ENCODE peak calls at places on chromosomes 2 and 18, in five cellular contexts. J is HCT116, L is right cardiac atrium, B is RWPE2, W is HepG2. A is an unnamed sample.
A peak's percentile ranks its signal among the peaks of the same experiment; 100 is the strongest.

GRCh38 chr2:185689906-185690539 is 48.6 kb upstream of the FSIP2 start:
- ATAC-seq in J (peak; percentile 66), L (no peak), B (peak; percentile 46), W (no peak), A (no peak)

GRCh38 chr2:102014041-102014345 is 22.2 kb downstream of the IL1R2 start:
- ATAC-seq in J (no peak), L (no peak), B (no peak), W (no peak), A (no peak)

GRCh38 chr18:73147591-73147990 is 279.8 kb upstream of the NETO1 start:
- ATAC-seq in J (no peak), L (no peak), B (no peak), W (no peak), A (no peak)

GRCh38 chr18:60534539-60534938 is 162.0 kb upstream of the MC4R start:
- ATAC-seq in J (no peak), L (no peak), B (peak; percentile 69), W (no peak), A (no peak)

GRCh38 chr18:5178519-5178918 is 18.5 kb downstream of the AKAIN1 start:
- ATAC-seq in J (no peak), L (no peak), B (no peak), W (no peak), A (no peak)

GRCh38 chr2:204695506-204695905 is 150.2 kb downstream of the PARD3B start:
- ATAC-seq in J (no peak), L (no peak), B (no peak), W (no peak), A (no peak)

GRCh38 chr18:9109523-9109922 is 7.0 kb downstream of the NDUFV2 start:
- ATAC-seq in J (no peak), L (no peak), B (no peak), W (no peak), A (no peak)

GRCh38 chr2:159798376-159798724 is 342 bp upstream of the CD302 start:
- ATAC-seq in J (no peak), L (peak; percentile 2), B (no peak), W (peak; percentile 59), A (no peak)

GRCh38 chr18:34867520-34867919 is 157.4 kb downstream of the DTNA start:
- ATAC-seq in J (peak; percentile 86), L (peak; percentile 66), B (no peak), W (peak; percentile 76), A (no peak)

GRCh38 chr2:111626037-111626861 is 257.7 kb downstream of the ANAPC1 start:
- ATAC-seq in J (no peak), L (no peak), B (no peak), W (no peak), A (no peak)

GRCh38 chr2:9313443-9313842 is 106.8 kb downstream of the ASAP2 start:
- ATAC-seq in J (peak; percentile 45), L (no peak), B (no peak), W (no peak), A (no peak)

GRCh38 chr18:49972535-49972934 is 159.2 kb upstream of the ACAA2 start:
- ATAC-seq in J (no peak), L (no peak), B (no peak), W (no peak), A (no peak)

GRCh38 chr2:24871852-24872323 is 48.1 kb downstream of the ADCY3 start:
- ATAC-seq in J (no peak), L (peak; percentile 17), B (no peak), W (peak; percentile 53), A (peak; percentile 6)

GRCh38 chr2:119482481-119483394 is 41.5 kb downstream of the SCTR start:
- ATAC-seq in J (no peak), L (peak; percentile 33), B (no peak), W (peak; percentile 27), A (peak; percentile 15)

GRCh38 chr2:163157411-163157810 is 318.8 kb upstream of the KCNH7 start:
- ATAC-seq in J (no peak), L (no peak), B (peak; percentile 70), W (no peak), A (no peak)

GRCh38 chr18:69890558-69890957 is 57.1 kb downstream of the CD226 start:
- ATAC-seq in J (no peak), L (no peak), B (no peak), W (no peak), A (no peak)

GRCh38 chr2:36441816-36442215 is 86.2 kb downstream of the CRIM1 start:
- ATAC-seq in J (no peak), L (no peak), B (no peak), W (no peak), A (no peak)

GRCh38 chr2:125095826-125096225 is 1070.7 kb downstream of the CNTNAP5 start:
- ATAC-seq in J (no peak), L (no peak), B (no peak), W (no peak), A (no peak)

GRCh38 chr2:201806442-201806841 is at the start of gene CDK15:
- ATAC-seq in J (no peak), L (peak; percentile 65), B (no peak), W (no peak), A (peak; percentile 50)

GRCh38 chr18:79682896-79683625 is 3.5 kb downstream of the CTDP1 start:
- ATAC-seq in J (no peak), L (no peak), B (no peak), W (no peak), A (no peak)

GRCh38 chr18:519019-519879 is 18.7 kb upstream of the COLEC12 start:
- ATAC-seq in J (no peak), L (peak; percentile 87), B (no peak), W (peak; percentile 55), A (peak; percentile 74)

GRCh38 chr2:119059287-119059686 is 99.3 kb downstream of the C1QL2 start:
- ATAC-seq in J (no peak), L (no peak), B (no peak), W (no peak), A (no peak)

GRCh38 chr18:64717026-64717425 is 568.1 kb upstream of the LINC00305 start:
- ATAC-seq in J (no peak), L (no peak), B (peak; percentile 81), W (no peak), A (no peak)

GRCh38 chr2:231632559-231633142 is 40.0 kb downstream of the TEX44 start:
- ATAC-seq in J (no peak), L (peak; percentile 21), B (no peak), W (peak; percentile 21), A (peak; percentile 58)

GRCh38 chr2:71669058-71669456 is 215.7 kb downstream of the DYSF start:
- ATAC-seq in J (no peak), L (no peak), B (no peak), W (no peak), A (no peak)

GRCh38 chr2:43049836-43050796 is 176.3 kb downstream of the ZFP36L2 start:
- ATAC-seq in J (no peak), L (no peak), B (peak; percentile 48), W (no peak), A (peak; percentile 13)

GRCh38 chr18:13301691-13302469 is 83.3 kb downstream of the LDLRAD4 start:
- ATAC-seq in J (no peak), L (no peak), B (no peak), W (no peak), A (no peak)

GRCh38 chr2:215660687-215661086 is 224.8 kb upstream of the FN1 start:
- ATAC-seq in J (no peak), L (no peak), B (no peak), W (no peak), A (peak; percentile 54)

GRCh38 chr18:37716106-37716708 is 150.6 kb upstream of the CELF4 start:
- ATAC-seq in J (no peak), L (no peak), B (no peak), W (no peak), A (no peak)

GRCh38 chr2:18379869-18380268 is 180.6 kb downstream of the RDH14 start:
- ATAC-seq in J (peak; percentile 39), L (no peak), B (no peak), W (no peak), A (no peak)

GRCh38 chr2:148338544-148338943 is 306.0 kb upstream of the EPC2 start:
- ATAC-seq in J (no peak), L (no peak), B (peak; percentile 99), W (peak; percentile 43), A (no peak)

GRCh38 chr2:177204417-177204816 is 8.2 kb upstream of the HNRNPA3 start:
- ATAC-seq in J (no peak), L (no peak), B (no peak), W (no peak), A (no peak)

GRCh38 chr2:177207101-177207500 is 5.5 kb upstream of the HNRNPA3 start:
- ATAC-seq in J (no peak), L (no peak), B (no peak), W (no peak), A (no peak)

DNA sequence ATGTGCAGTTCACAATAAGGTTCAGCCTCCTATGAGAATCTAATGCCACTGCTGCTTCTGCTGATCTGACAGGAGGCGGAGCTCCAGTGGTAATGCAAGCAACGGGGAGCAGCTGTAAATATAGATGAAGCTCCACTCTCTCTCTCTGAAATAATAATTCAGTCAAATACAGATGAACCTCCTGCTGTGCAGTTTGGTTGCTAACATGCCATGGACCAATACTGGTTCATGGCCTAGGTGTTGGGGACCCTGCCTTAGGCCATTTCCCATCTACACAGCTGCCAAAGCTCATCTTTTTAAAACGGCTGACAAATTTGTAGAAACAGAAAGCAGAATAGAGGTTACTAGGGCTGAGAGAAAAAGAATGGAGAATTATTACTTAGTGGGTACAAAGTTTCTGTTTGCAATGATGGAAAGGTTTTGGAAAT is 10.7 kb upstream of the HNRNPA3 start:
- ATAC-seq in J (no peak), L (no peak), B (no peak), W (peak; percentile 72), A (no peak)
- H3K27ac ChIP-seq in J (no peak overlapping the region), L (no peak overlapping the region), B (no peak overlapping the region), W (peak overlapping the region; percentile 35), A (peak overlapping the region; percentile 53)

GRCh38 chr2:19786408-19787058 is 115.2 kb downstream of the TTC32 start:
- ATAC-seq in J (peak; percentile 44), L (no peak), B (peak; percentile 59), W (peak; percentile 77), A (peak; percentile 50)
- H3K27ac ChIP-seq in J (no peak overlapping the region), L (no peak overlapping the region), B (peak overlapping the region; percentile 37), W (no peak overlapping the region), A (no peak overlapping the region)

DNA sequence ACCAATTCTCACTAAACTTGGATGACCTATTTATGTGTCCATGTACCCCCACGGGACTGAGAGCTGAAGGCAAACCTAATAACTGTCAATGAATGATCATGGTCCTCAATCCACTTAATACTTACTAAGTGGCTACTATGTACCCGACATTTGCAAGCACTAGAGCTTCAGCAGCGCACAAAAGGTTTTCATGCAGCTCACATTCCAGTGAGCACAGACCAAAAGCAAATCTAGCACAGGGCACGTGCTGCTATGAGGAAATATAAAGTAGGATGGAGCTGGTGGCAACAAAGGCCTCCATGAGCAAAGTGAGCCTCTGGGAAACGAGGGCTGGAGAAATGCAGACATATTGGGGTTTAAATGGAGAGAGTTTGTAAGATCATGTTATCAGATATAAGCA is 3.5 kb downstream of the SLC40A1 start:
- ATAC-seq in J (no peak), L (no peak), B (no peak), W (no peak), A (no peak)
- H3K27ac ChIP-seq in J (no peak overlapping the region), L (no peak overlapping the region), B (no peak overlapping the region), W (no peak overlapping the region), A (no peak overlapping the region)

GRCh38 chr2:127901339-127902072 is 15.8 kb upstream of the AMMECR1L start:
- ATAC-seq in J (no peak), L (peak; percentile 88), B (no peak), W (no peak), A (peak; percentile 62)
- H3K27ac ChIP-seq in J (no peak overlapping the region), L (peak overlapping the region; percentile 64), B (no peak overlapping the region), W (no peak overlapping the region), A (peak overlapping the region; percentile 50)

A was measured in gastroesophageal sphincter.